ENCODE peak calls at places on chromosome 20, in seven cellular contexts. A is CD8-positive, alpha-beta memory T cell; C is heart left ventricle; H is mesendoderm; F is upper lobe of left lung; M is effector memory CD4-positive, alpha-beta T cell; R is cardiac muscle cell. D is an unnamed sample. For H3K4me1, the result is how much of the 10 kb centered on the place peaks cover.

GRCh38 chr20:34300809-34301586 is 2.2 kb downstream of the AHCY start:
- DNase-seq in A (no peak), M (no peak), F (no peak), R (peak), H (peak), C (peak), D (no peak)

GRCh38 chr20:59326188-59326587 is 25.8 kb downstream of the EDN3 start:
- DNase-seq in C (no peak), H (no peak), M (no peak), F (no peak), A (no peak), R (no peak), D (no peak)

GRCh38 chr20:753897-754635 is 14.2 kb downstream of the SLC52A3 start:
- DNase-seq in M (no peak), A (no peak), H (no peak), C (no peak), R (no peak), F (no peak), D (no peak)

GRCh38 chr20:13099676-13100075 is 90.9 kb downstream of the SPTLC3 start:
- DNase-seq in R (no peak), H (no peak), F (no peak), A (no peak), M (no peak), C (no peak), D (no peak)

GRCh38 chr20:19502169-19502568 is 255.9 kb upstream of the RIN2 start:
- DNase-seq in C (no peak), F (no peak), A (no peak), R (no peak), M (no peak), H (no peak), D (no peak)

GRCh38 chr20:19915111-19915798 is 101.9 kb upstream of the NAA20 start:
- DNase-seq in F (no peak), R (no peak), C (no peak), A (no peak), M (no peak), H (no peak), D (no peak)

GRCh38 chr20:32537657-32538525 is 47.2 kb downstream of the NOL4L start:
- DNase-seq in A (no peak), F (no peak), M (no peak), R (peak), C (peak), H (peak), D (no peak)

GRCh38 chr20:44394520-44395182 is 39.2 kb downstream of the HNF4A start:
- DNase-seq in R (no peak), C (no peak), A (no peak), F (no peak), H (no peak), M (no peak), D (no peak)

GRCh38 chr20:44742304-44743079 is 3.2 kb upstream of the KCNK15 start:
- DNase-seq in C (no peak), R (no peak), H (no peak), M (no peak), A (no peak), F (no peak), D (no peak)

GRCh38 chr20:49403012-49403411 is 79.5 kb downstream of the KCNB1 start:
- DNase-seq in F (no peak), A (no peak), C (no peak), R (no peak), M (no peak), H (no peak), D (no peak)
- H3K4me1 ChIP-seq in F (under half), A (under half), C (under half), R (under half), M (under half), H (under half), D (under half)

DNA sequence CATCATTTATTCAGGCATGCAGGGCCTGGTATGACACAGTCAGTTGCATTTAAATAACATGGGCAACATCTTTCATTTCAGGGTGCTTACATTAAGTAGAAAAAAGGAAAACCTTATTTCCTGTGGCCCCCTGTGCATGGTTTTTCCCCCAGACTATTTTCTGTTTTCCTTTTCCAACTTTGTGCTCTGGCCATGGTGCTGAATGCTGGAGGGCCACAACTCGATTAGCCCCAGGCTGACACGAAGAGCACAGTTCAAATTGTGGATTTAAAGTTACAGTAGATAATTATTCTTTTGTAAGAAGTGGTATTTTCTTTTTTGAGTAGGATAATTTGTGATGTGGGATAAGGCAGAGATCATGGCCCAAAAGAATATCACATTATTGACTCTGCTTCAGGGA is 332.0 kb downstream of the HAO1 start:
- DNase-seq in C (no peak), F (no peak), M (no peak), A (no peak), R (peak), H (peak), D (no peak)
- H3K4me3 ChIP-seq in C (no peak), F (no peak), M (no peak), A (no peak), R (no peak), H (no peak), D (no peak)

GRCh38 chr20:61262036-61262435 is 10.0 kb downstream of the CDH4 start:
- DNase-seq in H (no peak), R (no peak), M (no peak), C (no peak), F (peak), A (no peak), D (no peak)
- H3K4me1 ChIP-seq in H (under half), R (under half), M (under half), C (under half), F (under half), A (under half), D (under half)

GRCh38 chr20:38601216-38602184 is at the start of gene ARHGAP40:
- DNase-seq in H (peak), A (no peak), F (peak), R (peak), M (no peak), C (no peak), D (no peak)
- H3K4me3 ChIP-seq in H (peak), A (no peak), F (no peak), R (no peak), M (no peak), C (no peak), D (peak)

GRCh38 chr20:50111120-50111828 is 1.7 kb downstream of the UBE2V1 start:
- DNase-seq in H (peak), C (no peak), A (no peak), R (no peak), M (no peak), F (no peak), D (peak)

GRCh38 chr20:50110141-50111047 is 2.6 kb downstream of the UBE2V1 start:
- DNase-seq in C (no peak), F (no peak), R (no peak), A (peak), M (peak), H (peak), D (peak)

GRCh38 chr20:50113420-50114224 is 672 bp upstream of the UBE2V1 start:
- DNase-seq in F (no peak), M (no peak), R (no peak), A (no peak), C (no peak), H (no peak), D (peak)

GRCh38 chr20:50112512-50113419 is at the start of gene UBE2V1:
- DNase-seq in M (peak), R (peak), C (peak), A (peak), F (peak), H (peak), D (peak)

DNA sequence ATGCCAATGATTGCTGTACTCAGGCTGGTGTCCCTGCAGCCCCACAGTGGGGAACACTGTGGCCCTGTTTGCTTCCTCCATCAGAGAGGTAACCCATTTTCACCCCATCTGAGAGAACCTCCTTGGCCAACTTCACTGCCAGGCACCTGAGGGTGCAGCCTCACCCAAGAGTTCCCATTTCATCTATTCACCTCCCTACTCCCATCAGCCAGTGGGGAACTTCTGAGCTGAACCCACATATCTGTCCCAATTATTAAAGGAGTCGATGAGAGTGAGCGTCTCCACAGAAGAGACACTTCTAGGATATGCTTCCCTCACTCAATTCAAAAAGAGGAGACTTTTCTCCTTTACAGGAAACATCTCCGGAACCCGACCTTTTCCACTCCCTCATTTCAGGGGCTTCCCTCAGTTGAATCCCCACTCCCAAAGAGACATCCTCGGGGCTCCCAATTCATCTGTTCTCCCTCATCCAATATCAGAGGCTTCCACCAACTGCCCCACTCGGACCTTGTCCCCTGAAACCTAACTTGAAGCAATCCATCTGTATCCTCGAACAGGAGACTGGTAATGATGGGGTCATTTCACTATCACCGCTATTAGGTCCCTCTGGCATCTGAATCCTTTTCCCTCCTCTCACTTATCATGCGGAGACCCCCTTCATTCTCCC is 988 bp downstream of the UBE2V1 start:
- DNase-seq in H (no peak), F (no peak), A (no peak), C (no peak), R (no peak), M (no peak), D (peak)
- H3K4me1 ChIP-seq in H (under half), F (half or more), A (half or more), C (half or more), R (half or more), M (half or more), D (half or more)

DNA sequence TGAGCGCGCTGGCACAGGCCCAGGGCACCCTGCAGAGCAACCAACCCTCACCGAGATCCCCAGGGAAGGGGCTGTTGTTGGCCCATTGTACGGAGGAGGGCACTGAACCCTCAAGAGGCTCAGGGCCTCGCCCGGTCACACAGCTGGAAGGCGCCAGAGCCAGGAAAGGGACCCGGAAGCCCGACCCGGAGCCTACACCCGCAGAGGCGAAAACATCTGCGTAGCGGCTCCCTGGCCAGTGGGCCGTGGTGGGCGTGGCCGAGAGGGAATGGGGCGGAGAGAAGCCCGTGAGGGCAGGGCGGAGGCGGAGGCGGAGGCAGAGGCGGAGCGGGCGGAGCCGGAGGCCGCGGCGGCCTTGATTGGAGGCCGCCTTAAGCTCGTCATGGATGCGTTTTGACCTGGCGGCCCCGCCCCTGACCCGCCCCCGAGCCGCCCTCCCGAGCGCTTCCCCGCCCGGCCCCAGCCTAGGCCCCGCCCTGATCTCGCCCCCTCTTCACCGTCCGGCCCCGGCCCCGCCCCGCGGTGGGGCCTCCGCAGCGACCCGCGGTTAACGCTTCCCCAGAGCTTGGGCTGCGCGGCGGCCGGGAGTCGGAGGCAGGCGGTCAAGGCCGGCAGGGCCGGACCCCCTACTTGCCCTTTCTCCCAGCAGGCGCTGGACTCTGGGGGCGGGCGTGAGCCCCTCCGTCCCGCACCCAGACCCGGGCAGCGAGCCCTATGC is 2.1 kb upstream of the MRGBP start:
- DNase-seq in C (peak), R (peak), A (peak), F (peak), M (peak), H (peak), D (peak)
- H3K4me3 ChIP-seq in C (peak), R (peak), A (peak), F (peak), M (peak), H (peak), D (peak)

DNA sequence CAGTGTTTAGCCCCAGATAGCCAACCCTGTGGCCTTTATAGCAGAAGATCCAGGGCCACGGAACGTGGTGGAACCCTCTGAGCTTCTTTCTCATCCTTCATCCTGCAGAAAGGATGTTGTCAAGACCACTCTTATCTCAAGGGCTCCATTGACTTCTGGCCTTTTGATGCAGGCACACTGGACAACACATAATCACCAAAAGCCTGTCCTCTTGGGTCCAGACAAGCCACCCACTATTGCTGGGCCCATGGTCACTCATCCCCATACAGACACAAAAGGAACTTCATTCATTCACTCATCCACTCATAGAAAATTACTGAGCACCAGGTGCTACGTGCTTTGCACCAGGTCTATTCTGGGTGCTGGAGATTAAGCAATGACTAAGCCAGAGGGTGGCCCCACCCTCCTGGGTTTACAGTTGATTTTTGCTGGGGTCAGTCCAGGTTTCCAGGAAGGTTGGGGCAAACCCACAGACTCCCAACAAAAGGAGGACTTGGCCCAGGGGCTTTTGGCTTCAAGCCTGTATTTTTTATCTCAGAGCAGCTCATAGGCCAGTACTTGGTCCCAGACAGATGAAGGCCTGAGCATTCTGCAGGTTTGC is 2.4 kb downstream of the CST8 start:
- DNase-seq in M (no peak), C (no peak), A (no peak), H (no peak), R (no peak), F (no peak), D (no peak)
- H3K4me1 ChIP-seq in M (under half), C (under half), A (under half), H (under half), R (under half), F (under half), D (under half)